ENCODE peak calls at places on chromosomes 13 and 19, in five cellular contexts. T is transverse colon, C is HepG2, M is right lobe of liver, E is fibroblast of lung. I is an unnamed sample.

GRCh38 chr19:19626516-19627441 is 1.2 kb downstream of the LPAR2 start:
- DNase-seq in T (no peak), E (no peak), M (peak; percentile 48), C (no peak), I (no peak)

GRCh38 chr19:37519890-37520289 is 13.2 kb downstream of the ZNF793 start:
- DNase-seq in C (no peak), E (peak; percentile 68), M (no peak), T (no peak), I (no peak)

GRCh38 chr13:40528881-40529280 is 137.6 kb downstream of the FOXO1 start:
- DNase-seq in C (peak; percentile 46), M (no peak), T (no peak), E (no peak), I (no peak)

GRCh38 chr13:114010401-114011101 is 36.7 kb upstream of the C13orf46 start:
- DNase-seq in C (no peak), T (no peak), E (no peak), M (peak; percentile 43), I (no peak)

GRCh38 chr13:23470706-23471610 is 37.5 kb upstream of the SACS start:
- DNase-seq in C (peak; percentile 39), M (no peak), T (no peak), E (no peak), I (no peak)

GRCh38 chr19:35279985-35280821 is 2.1 kb upstream of the HAMP start:
- DNase-seq in M (no peak), T (no peak), E (no peak), C (peak; percentile 91), I (no peak)

GRCh38 chr13:46160065-46160464 is 21.9 kb downstream of the LCP1 start:
- DNase-seq in E (no peak), M (no peak), C (no peak), T (no peak), I (no peak)

GRCh38 chr19:14090509-14091085 is at the start of gene SAMD1:
- DNase-seq in E (peak; percentile 88), M (peak; percentile 92), T (peak; percentile 93), C (peak; percentile 73), I (peak; percentile 89)

GRCh38 chr19:45446295-45446694 is 21.5 kb upstream of the FOSB start:
- DNase-seq in T (no peak), C (peak; percentile 63), E (peak; percentile 36), M (no peak), I (peak; percentile 56)

GRCh38 chr19:58325623-58326022 is 1.2 kb upstream of the ZSCAN22 start:
- DNase-seq in E (peak; percentile 42), M (no peak), C (no peak), T (no peak), I (no peak)

GRCh38 chr13:110350509-110350908 is 43.4 kb downstream of the COL4A2 start:
- DNase-seq in C (no peak), T (no peak), M (no peak), E (no peak), I (no peak)

GRCh38 chr19:15107056-15108010 is at the start of gene SYDE1:
- DNase-seq in E (peak; percentile 68), C (peak; percentile 50), T (no peak), M (no peak), I (peak; percentile 72)

GRCh38 chr13:74243637-74244526 is 109.7 kb upstream of the KLF12 start:
- DNase-seq in T (no peak), C (no peak), E (peak; percentile 83), M (no peak), I (peak; percentile 75)

GRCh38 chr19:50458396-50459066 is 17.8 kb upstream of the EMC10 start:
- DNase-seq in T (no peak), C (no peak), E (no peak), M (no peak), I (peak; percentile 6)

GRCh38 chr13:110089100-110089499 is 217.9 kb downstream of the COL4A1 start:
- DNase-seq in C (no peak), T (no peak), M (no peak), E (no peak), I (no peak)

GRCh38 chr19:41997121-41997850 is 3.3 kb upstream of the ATP1A3 start:
- DNase-seq in E (peak; percentile 29), M (no peak), C (no peak), T (peak; percentile 32), I (peak; percentile 38)

GRCh38 chr13:90272356-90272755 is 1075.1 kb upstream of the MIR17HG start:
- DNase-seq in E (peak; percentile 90), T (no peak), C (no peak), M (no peak), I (peak; percentile 58)

GRCh38 chr13:78192721-78193120 is 274.1 kb upstream of the EDNRB start:
- DNase-seq in M (no peak), T (no peak), C (no peak), E (peak; percentile 84), I (peak; percentile 32)

GRCh38 chr13:21218351-21219043 is 42.0 kb downstream of the MRPL57 start:
- DNase-seq in C (no peak), E (no peak), T (no peak), M (no peak), I (no peak)

GRCh38 chr19:7130043-7130442 is 60.5 kb downstream of the ZNF557 start:
- DNase-seq in C (no peak), E (no peak), M (no peak), T (no peak), I (no peak)

GRCh38 chr19:6947745-6948144 is 60.4 kb downstream of the ADGRE1 start:
- DNase-seq in T (no peak), M (no peak), C (peak; percentile 3), E (peak; percentile 29), I (peak; percentile 11)

GRCh38 chr13:36163303-36163702 is 32.1 kb upstream of the DCLK1 start:
- DNase-seq in C (no peak), M (no peak), T (no peak), E (peak; percentile 34), I (peak; percentile 61)

GRCh38 chr13:106570354-106570822 is 2.5 kb upstream of the ARGLU1 start:
- DNase-seq in M (peak; percentile 87), E (peak; percentile 78), C (no peak), T (peak; percentile 46), I (peak; percentile 68)

GRCh38 chr19:11420429-11420893 is 1.3 kb upstream of the RGL3 start:
- DNase-seq in T (no peak), M (no peak), E (no peak), C (no peak), I (peak; percentile 27)

GRCh38 chr13:101757446-101758039 is 305.1 kb downstream of the ITGBL1 start:
- DNase-seq in E (peak; percentile 42), C (no peak), T (no peak), M (no peak), I (peak; percentile 71)

GRCh38 chr19:29088761-29089160 is 124.2 kb downstream of the UQCRFS1 start:
- DNase-seq in E (no peak), C (no peak), T (no peak), M (no peak), I (no peak)

GRCh38 chr19:31317098-31317497 is 32.1 kb downstream of the TSHZ3 start:
- DNase-seq in E (no peak), C (no peak), M (no peak), T (no peak), I (peak; percentile 5)

GRCh38 chr19:31315621-31316011 is 33.6 kb downstream of the TSHZ3 start:
- DNase-seq in C (no peak), E (no peak), M (no peak), T (no peak), I (peak; percentile 14)

GRCh38 chr19:31317542-31317941 is 31.7 kb downstream of the TSHZ3 start:
- DNase-seq in T (no peak), C (no peak), E (no peak), M (no peak), I (peak; percentile 5)

GRCh38 chr19:31314849-31315620 is 34.2 kb downstream of the TSHZ3 start:
- DNase-seq in C (no peak), E (no peak), M (no peak), T (no peak), I (peak; percentile 23)

GRCh38 chr19:31316201-31316951 is 32.9 kb downstream of the TSHZ3 start:
- DNase-seq in T (peak; percentile 31), C (no peak), E (peak; percentile 57), M (no peak), I (peak; percentile 85)
- H3K4me3 ChIP-seq in T (no peak overlapping the region), C (no peak overlapping the region), E (peak overlapping the region; percentile 2), M (no peak overlapping the region), I (peak overlapping the region; percentile 55)

GRCh38 chr19:4124638-4125037 is 716 bp upstream of the MAP2K2 start:
- DNase-seq in M (no peak), E (no peak), T (no peak), C (no peak), I (no peak)

GRCh38 chr19:4120933-4121612 is 2.8 kb downstream of the MAP2K2 start:
- DNase-seq in T (no peak), C (no peak), M (no peak), E (no peak), I (no peak)

GRCh38 chr19:4121815-4122214 is 2.1 kb downstream of the MAP2K2 start:
- DNase-seq in T (no peak), M (no peak), C (no peak), E (no peak), I (no peak)

GRCh38 chr19:4122480-4122879 is 1.4 kb downstream of the MAP2K2 start:
- DNase-seq in E (no peak), M (no peak), T (no peak), C (no peak), I (no peak)

GRCh38 chr19:4123615-4124568 is at the start of gene MAP2K2:
- DNase-seq in E (peak; percentile 77), T (peak; percentile 96), M (peak; percentile 97), C (peak; percentile 83), I (peak; percentile 89)
- TF ChIP-seq CTCF in E (no peak), T (peak; percentile 25), M (no peak), C (peak; percentile 34), I (no peak)

GRCh38 chr19:2079865-2080301 is 16.2 kb downstream of the MOB3A start:
- DNase-seq in C (no peak), M (no peak), T (no peak), E (no peak), I (no peak)

GRCh38 chr19:2077833-2078619 is 18.1 kb downstream of the MOB3A start:
- DNase-seq in C (no peak), M (no peak), T (no peak), E (no peak), I (no peak)

GRCh38 chr19:2077398-2077797 is 18.7 kb downstream of the MOB3A start:
- DNase-seq in T (no peak), C (no peak), M (no peak), E (no peak), I (no peak)

GRCh38 chr19:2079076-2079864 is 16.9 kb downstream of the MOB3A start:
- DNase-seq in C (no peak), E (no peak), T (no peak), M (no peak), I (no peak)

GRCh38 chr19:2076481-2077082 is 19.5 kb downstream of the MOB3A start:
- DNase-seq in C (no peak), T (no peak), E (no peak), M (no peak), I (no peak)
- H3K4me3 ChIP-seq in C (no peak overlapping the region), T (no peak overlapping the region), E (no peak overlapping the region), M (no peak overlapping the region), I (no peak overlapping the region)

DNA sequence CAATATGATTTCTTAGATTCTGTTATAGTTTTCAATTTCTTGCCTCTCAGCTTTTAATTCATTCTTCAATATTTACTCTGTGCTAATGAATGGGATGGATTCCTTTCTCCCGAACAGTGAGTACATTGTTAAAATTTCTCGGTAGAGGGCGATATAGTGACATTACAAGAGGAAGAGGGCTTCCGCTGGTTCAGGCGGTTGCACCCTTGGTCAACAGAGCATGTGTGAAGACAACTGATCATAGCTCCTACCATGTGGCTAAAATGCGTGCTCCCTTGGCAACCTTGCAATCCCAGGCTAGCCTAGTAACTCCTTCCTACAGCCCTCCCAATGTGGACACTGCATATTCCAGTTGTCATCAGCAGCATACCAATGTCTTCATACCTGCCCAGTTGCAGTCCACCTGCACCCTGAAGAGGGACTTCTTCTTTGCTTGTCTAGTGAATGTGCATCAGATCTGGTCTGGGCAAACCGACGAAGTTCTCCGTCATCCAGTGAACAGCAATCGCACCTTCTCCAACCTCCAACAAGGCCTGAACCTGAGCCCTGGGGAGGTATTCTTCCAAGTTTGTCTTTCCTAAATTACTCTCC is 653.0 kb upstream of the GPC6 start:
- DNase-seq in E (peak; percentile 33), M (no peak), T (no peak), C (peak; percentile 44), I (peak; percentile 9)
- TF ChIP-seq CTCF in E (no peak), M (no peak), T (no peak), C (peak; percentile 67), I (peak; percentile 3)

I was measured in fibroblast of the aortic adventitia.